ENCODE peak calls at places on chromosomes 4 and X, in five cellular contexts. F, O, Z, H and N are unnamed samples.

GRCh38 chr4:88457307-88458090 is 580 bp downstream of the HERC5 start:
- DNase-seq in H (peak; percentile 40), O (peak; percentile 54), Z (peak; percentile 35), F (peak; percentile 6), N (no peak)

GRCh38 chr4:145609494-145610427 is 9.4 kb upstream of the MMAA start:
- DNase-seq in H (peak; percentile 69), F (peak; percentile 68), Z (no peak), O (peak; percentile 73), N (peak; percentile 63)

GRCh38 chr4:52126946-52127345 is 75.8 kb downstream of the SPATA18 start:
- DNase-seq in Z (no peak), O (no peak), F (no peak), H (no peak), N (no peak)

GRCh38 chrX:38437093-38437492 is 84.7 kb downstream of the OTC start:
- DNase-seq in Z (no peak), O (no peak), F (no peak), H (no peak), N (no peak)

GRCh38 chrX:2705036-2705435 is 13.9 kb downstream of the CD99 start:
- DNase-seq in Z (no peak), F (no peak), O (no peak), H (no peak), N (no peak)

GRCh38 chrX:15549189-15550012 is 48.8 kb downstream of the BMX start:
- DNase-seq in H (no peak), Z (no peak), F (no peak), O (no peak), N (no peak)

GRCh38 chr4:2923678-2924173 is 39.5 kb downstream of the NOP14 start:
- DNase-seq in H (no peak), Z (no peak), F (no peak), O (peak; percentile 26), N (no peak)

GRCh38 chr4:40908297-40908696 is 158.5 kb downstream of the NSUN7 start:
- DNase-seq in Z (no peak), O (no peak), F (peak; percentile 71), H (peak; percentile 10), N (peak; percentile 29)

GRCh38 chr4:53656421-53656981 is 65.2 kb upstream of the LNX1 start:
- DNase-seq in F (no peak), Z (no peak), H (no peak), O (no peak), N (no peak)

GRCh38 chr4:35539404-35540055 is 704.8 kb downstream of the ARAP2 start:
- DNase-seq in H (no peak), F (no peak), O (no peak), Z (no peak), N (no peak)

GRCh38 chr4:149291463-149291862 is 524.2 kb downstream of the IQCM start:
- DNase-seq in Z (no peak), O (no peak), F (no peak), H (peak; percentile 8), N (no peak)

GRCh38 chr4:149645790-149646189 is 169.9 kb downstream of the IQCM start:
- DNase-seq in H (no peak), O (no peak), F (no peak), Z (no peak), N (no peak)

GRCh38 chr4:168063031-168063430 is 29.3 kb upstream of the ANXA10 start:
- DNase-seq in F (no peak), O (no peak), H (no peak), Z (no peak), N (no peak)

GRCh38 chr4:185881427-185881826 is 69.4 kb upstream of the SORBS2 start:
- DNase-seq in O (no peak), Z (no peak), F (no peak), H (no peak), N (no peak)

GRCh38 chr4:185883591-185883990 is 71.6 kb upstream of the SORBS2 start:
- DNase-seq in O (no peak), Z (no peak), H (no peak), F (no peak), N (no peak)

GRCh38 chr4:185879666-185880312 is 67.8 kb upstream of the SORBS2 start:
- DNase-seq in O (no peak), Z (no peak), H (no peak), F (no peak), N (no peak)

GRCh38 chr4:185878633-185879032 is 66.6 kb upstream of the SORBS2 start:
- DNase-seq in H (no peak), Z (no peak), O (no peak), F (no peak), N (no peak)

GRCh38 chr4:185880571-185880970 is 68.6 kb upstream of the SORBS2 start:
- DNase-seq in Z (no peak), H (no peak), F (no peak), O (no peak), N (no peak)
- TF ChIP-seq POLR2AphosphoS5 in Z (no peak), H (no peak), F (no peak), O (no peak), N (no peak)

GRCh38 chr4:83231620-83232056 is 53.0 kb downstream of the COQ2 start:
- DNase-seq in H (no peak), Z (no peak), F (no peak), O (no peak), N (no peak)
- TF ChIP-seq POLR2AphosphoS5 in H (no peak), Z (no peak), F (no peak), O (no peak), N (no peak)

GRCh38 chrX:154360155-154360713 is 14.2 kb downstream of the FLNA start:
- DNase-seq in H (no peak), F (no peak), Z (no peak), O (no peak), N (no peak)
- TF ChIP-seq POLR2AphosphoS5 in H (no peak), F (no peak), Z (no peak), O (no peak), N (no peak)

GRCh38 chr4:8427262-8427661 is 13.3 kb downstream of the ACOX3 start:
- DNase-seq in Z (no peak), O (no peak), H (no peak), F (no peak), N (no peak)

GRCh38 chr4:8427761-8428287 is 12.7 kb downstream of the ACOX3 start:
- DNase-seq in F (no peak), O (no peak), H (peak; percentile 17), Z (no peak), N (peak; percentile 66)

GRCh38 chr4:8422786-8423185 is 17.7 kb downstream of the ACOX3 start:
- DNase-seq in H (no peak), O (no peak), F (no peak), Z (no peak), N (no peak)

GRCh38 chr4:8419222-8420041 is 21.1 kb downstream of the ACOX3 start:
- DNase-seq in Z (no peak), O (no peak), H (no peak), F (no peak), N (no peak)

GRCh38 chr4:8422327-8422726 is 18.2 kb downstream of the ACOX3 start:
- DNase-seq in O (no peak), H (no peak), Z (no peak), F (no peak), N (peak; percentile 71)
- TF ChIP-seq POLR2AphosphoS5 in O (no peak), H (no peak), Z (no peak), F (no peak), N (no peak)

GRCh38 chrX:132219343-132219768 is at the start of gene RAP2C:
- DNase-seq in F (peak; percentile 53), O (peak; percentile 76), Z (peak; percentile 14), H (peak; percentile 82), N (peak; percentile 65)

GRCh38 chrX:132216283-132216682 is 3.0 kb downstream of the RAP2C start:
- DNase-seq in H (no peak), O (no peak), F (no peak), Z (no peak), N (no peak)

GRCh38 chrX:132216806-132217202 is 2.4 kb downstream of the RAP2C start:
- DNase-seq in O (no peak), F (no peak), H (no peak), Z (no peak), N (no peak)

GRCh38 chrX:132218100-132218807 is 993 bp downstream of the RAP2C start:
- DNase-seq in H (peak; percentile 87), F (peak; percentile 67), Z (peak; percentile 61), O (peak; percentile 81), N (peak; percentile 68)

GRCh38 chrX:132217203-132218073 is 1.8 kb downstream of the RAP2C start:
- DNase-seq in H (peak; percentile 77), O (peak; percentile 61), F (peak; percentile 74), Z (peak; percentile 45), N (peak; percentile 50)
- TF ChIP-seq POLR2AphosphoS5 in H (peak; percentile 50), O (peak; percentile 75), F (peak; percentile 59), Z (peak; percentile 30), N (peak; percentile 57)

GRCh38 chrX:16770970-16771482 is 15.2 kb upstream of the TXLNG start:
- DNase-seq in F (no peak), O (no peak), H (no peak), Z (no peak), N (no peak)
- TF ChIP-seq POLR2AphosphoS5 in F (no peak), O (no peak), H (no peak), Z (no peak), N (no peak)

GRCh38 chr4:48698029-48698901 is 81.8 kb downstream of the FRYL start:
- DNase-seq in O (peak; percentile 69), F (peak; percentile 44), H (peak; percentile 67), Z (no peak), N (no peak)
- TF ChIP-seq POLR2AphosphoS5 in O (peak; percentile 26), F (peak; percentile 27), H (no peak), Z (no peak), N (no peak)

DNA sequence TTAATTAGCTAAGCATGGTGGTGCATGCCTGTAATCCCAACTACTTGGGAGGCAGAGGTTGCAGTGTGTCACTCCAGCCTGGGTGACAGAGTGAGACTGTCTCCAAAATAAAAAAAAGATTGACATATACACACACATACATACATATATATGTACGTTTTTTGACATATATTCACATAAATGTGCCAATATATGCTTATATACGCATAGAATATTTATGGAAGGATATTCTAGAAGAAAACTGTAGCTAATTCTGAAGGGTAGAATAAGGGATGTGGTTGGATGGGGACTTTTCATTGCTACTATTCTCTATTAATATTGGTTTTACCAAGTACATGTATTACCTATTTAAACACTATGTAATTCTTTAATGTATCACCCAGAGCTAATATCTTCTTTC is 19.7 kb downstream of the ZGRF1 start:
- DNase-seq in O (no peak), Z (no peak), H (no peak), F (no peak), N (no peak)
- TF ChIP-seq POLR2AphosphoS5 in O (no peak), Z (no peak), H (no peak), F (no peak), N (no peak)